ENCODE peak calls at places on chromosomes 4 and X, in eight cellular contexts. L is upper lobe of left lung, R is K562, O is SK-N-SH, Z is stomach, W is sigmoid colon, T is endothelial cell of umbilical vein, N is HL-60. U is an unnamed sample.

GRCh38 chr4:128776794-128777216 is 32.7 kb upstream of the JADE1 start:
- DNase-seq in L (peak; percentile 88), R (no peak), O (no peak), Z (peak; percentile 74), W (peak; percentile 73), T (peak; percentile 70), N (no peak), U (no peak)

GRCh38 chr4:30616943-30617646 is 103.1 kb upstream of the PCDH7 start:
- DNase-seq in L (no peak), R (no peak), O (no peak), Z (no peak), W (no peak), T (no peak), N (no peak), U (no peak)

GRCh38 chrX:65532016-65532415 is 2.6 kb downstream of the LAS1L start:
- DNase-seq in L (no peak), R (no peak), O (no peak), Z (no peak), W (no peak), T (no peak), N (no peak), U (no peak)

GRCh38 chr4:24471623-24472510 is 112.5 kb downstream of the DHX15 start:
- DNase-seq in L (no peak), R (no peak), O (peak; percentile 51), Z (no peak), W (peak; percentile 71), T (no peak), N (no peak), U (no peak)

GRCh38 chr4:84324850-84325249 is 174.2 kb downstream of the NKX6-1 start:
- DNase-seq in L (no peak), R (no peak), O (peak; percentile 34), Z (no peak), W (no peak), T (no peak), N (no peak), U (no peak)

GRCh38 chr4:69832326-69833030 is 27.5 kb downstream of the SULT1E1 start:
- DNase-seq in L (no peak), R (no peak), O (no peak), Z (peak; percentile 58), W (no peak), T (no peak), N (peak; percentile 31), U (no peak)

GRCh38 chr4:49032440-49033161 is 46.5 kb downstream of the CWH43 start:
- DNase-seq in L (no peak), R (peak; percentile 44), O (peak; percentile 27), Z (no peak), W (no peak), T (peak; percentile 19), N (peak; percentile 32), U (no peak)

GRCh38 chr4:126718161-126718560 is 914.6 kb upstream of the INTU start:
- DNase-seq in L (no peak), R (no peak), O (peak; percentile 58), Z (no peak), W (no peak), T (no peak), N (no peak), U (no peak)

GRCh38 chrX:150028692-150029091 is 90.4 kb upstream of the EOLA2 start:
- DNase-seq in L (no peak), R (no peak), O (no peak), Z (no peak), W (no peak), T (no peak), N (no peak), U (no peak)

GRCh38 chr4:28443786-28444412 is 1583.3 kb downstream of the STIM2 start:
- DNase-seq in L (no peak), R (no peak), O (no peak), Z (no peak), W (no peak), T (no peak), N (no peak), U (no peak)

GRCh38 chr4:84965558-84966381 is 720 bp downstream of the WDFY3 start:
- DNase-seq in L (peak; percentile 40), R (peak; percentile 57), O (peak; percentile 90), Z (peak; percentile 40), W (peak; percentile 67), T (peak; percentile 53), N (no peak), U (no peak)

GRCh38 chrX:40663078-40663740 is 15.8 kb upstream of the CXorf38 start:
- DNase-seq in L (no peak), R (no peak), O (no peak), Z (no peak), W (no peak), T (no peak), N (no peak), U (no peak)

GRCh38 chr4:8291036-8291682 is 21.6 kb downstream of the HTRA3 start:
- DNase-seq in L (no peak), R (no peak), O (no peak), Z (no peak), W (peak; percentile 51), T (no peak), N (no peak), U (no peak)
- TF ChIP-seq POLR2AphosphoS5 in L (no peak), R (no peak), O (no peak), Z (no peak), W (no peak), T (no peak), N (no peak), U (no peak)

DNA sequence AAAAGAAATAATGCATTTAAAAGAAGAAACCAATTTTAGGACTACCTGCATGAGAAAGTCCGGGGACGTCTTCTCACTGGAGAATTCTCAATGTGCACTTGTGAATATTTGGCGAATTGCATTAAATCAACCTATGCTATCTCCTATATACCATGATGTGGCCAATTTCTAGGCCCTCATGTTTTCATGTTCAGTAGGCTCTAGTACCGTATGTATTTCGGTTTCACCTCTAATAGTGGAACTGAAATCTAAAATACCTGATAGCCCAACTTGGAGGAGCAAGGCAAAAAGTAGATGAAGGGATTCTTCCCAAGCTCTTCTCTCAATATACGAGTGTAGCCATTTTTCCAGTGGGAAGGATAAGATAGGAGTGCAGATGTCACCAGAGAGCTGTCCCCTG is 11.4 kb upstream of the FGF2 start:
- DNase-seq in L (no peak), R (no peak), O (no peak), Z (no peak), W (no peak), T (no peak), N (no peak), U (no peak)
- TF ChIP-seq POLR2AphosphoS5 in L (no peak), R (no peak), O (no peak), Z (no peak), W (no peak), T (no peak), N (no peak), U (no peak)

DNA sequence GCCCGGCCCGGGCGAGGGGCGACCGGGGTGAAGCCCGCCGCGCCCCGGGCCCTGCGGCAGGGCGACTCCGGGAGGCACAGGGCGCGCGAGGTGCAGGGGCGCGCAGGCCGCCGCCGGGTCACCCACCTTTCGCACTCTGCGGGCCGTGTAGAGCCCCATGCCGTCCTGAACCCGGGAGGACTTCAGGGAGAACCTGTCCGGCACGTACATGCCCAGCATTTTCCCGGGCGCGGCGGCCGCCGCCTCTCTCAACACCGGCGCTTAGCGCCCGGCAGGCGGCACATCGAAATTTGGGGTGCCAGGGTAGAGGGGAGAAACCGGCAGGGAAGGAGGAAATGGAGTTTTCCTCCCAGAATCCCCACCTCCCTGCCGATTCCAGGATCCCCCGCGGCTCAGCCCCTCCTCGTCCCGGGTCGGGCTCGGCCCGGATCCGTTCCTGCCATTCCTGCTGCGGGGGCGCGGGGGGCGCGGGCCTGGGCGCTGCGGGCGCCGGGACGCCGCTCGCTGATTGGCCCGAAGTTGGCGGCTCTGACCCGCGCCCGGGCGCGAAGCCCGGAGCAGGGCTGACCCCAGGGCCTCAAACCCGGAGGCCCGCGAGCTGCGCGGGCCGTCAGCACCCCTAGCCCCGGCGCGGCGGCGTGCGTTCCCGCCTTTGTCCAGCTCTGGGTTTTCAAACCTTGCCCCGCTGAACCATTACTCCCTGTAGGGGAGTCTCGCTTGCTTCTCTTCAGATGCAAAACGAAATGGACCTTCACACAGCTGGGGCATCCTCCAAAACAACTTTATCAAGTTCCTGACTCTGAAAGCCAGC is at the start of gene PRDM5:
- DNase-seq in L (peak; percentile 53), R (no peak), O (peak; percentile 88), Z (peak; percentile 29), W (peak; percentile 76), T (peak; percentile 52), N (peak; percentile 38), U (no peak)
- TF ChIP-seq POLR2AphosphoS5 in L (no peak), R (no peak), O (no peak), Z (no peak), W (no peak), T (peak; percentile 37), N (no peak), U (no peak)

DNA sequence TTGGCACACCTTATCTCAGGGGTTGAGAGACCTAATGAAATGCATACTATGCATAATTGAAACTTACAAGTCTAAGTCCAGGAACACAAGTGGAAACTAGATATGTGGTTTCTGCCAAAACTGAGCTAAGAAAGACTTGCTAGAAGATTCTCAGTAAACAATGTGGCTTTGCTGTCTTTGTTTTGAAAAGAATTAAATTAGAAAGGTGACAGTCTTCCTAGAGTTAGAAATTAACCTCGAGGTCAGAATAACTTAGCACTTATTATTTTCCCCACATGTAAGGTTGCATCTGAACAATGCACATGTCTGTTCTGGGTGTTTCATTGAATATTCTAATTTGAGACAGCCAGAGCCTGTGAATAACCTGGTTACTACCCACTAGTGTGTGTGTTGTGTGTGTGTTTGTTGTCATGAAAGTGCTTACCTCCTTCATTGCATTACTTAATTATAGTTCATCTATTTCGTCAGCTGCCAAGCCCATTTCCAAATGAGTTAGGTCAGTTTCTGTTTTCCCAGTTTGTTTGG is 1.5 kb downstream of the EREG start:
- DNase-seq in L (no peak), R (no peak), O (no peak), Z (no peak), W (no peak), T (no peak), N (no peak), U (no peak)
- TF ChIP-seq POLR2AphosphoS5 in L (peak; percentile 13), R (no peak), O (no peak), Z (no peak), W (no peak), T (no peak), N (no peak), U (no peak)

GRCh38 chr4:8274772-8275241 is 5.3 kb downstream of the HTRA3 start:
- DNase-seq in L (peak; percentile 42), R (no peak), O (peak; percentile 95), Z (peak; percentile 53), W (peak; percentile 98), T (no peak), N (no peak), U (peak; percentile 95)
- TF ChIP-seq POLR2AphosphoS5 in L (no peak), R (no peak), O (no peak), Z (peak; percentile 79), W (peak; percentile 71), T (no peak), N (no peak), U (peak; percentile 38)

DNA sequence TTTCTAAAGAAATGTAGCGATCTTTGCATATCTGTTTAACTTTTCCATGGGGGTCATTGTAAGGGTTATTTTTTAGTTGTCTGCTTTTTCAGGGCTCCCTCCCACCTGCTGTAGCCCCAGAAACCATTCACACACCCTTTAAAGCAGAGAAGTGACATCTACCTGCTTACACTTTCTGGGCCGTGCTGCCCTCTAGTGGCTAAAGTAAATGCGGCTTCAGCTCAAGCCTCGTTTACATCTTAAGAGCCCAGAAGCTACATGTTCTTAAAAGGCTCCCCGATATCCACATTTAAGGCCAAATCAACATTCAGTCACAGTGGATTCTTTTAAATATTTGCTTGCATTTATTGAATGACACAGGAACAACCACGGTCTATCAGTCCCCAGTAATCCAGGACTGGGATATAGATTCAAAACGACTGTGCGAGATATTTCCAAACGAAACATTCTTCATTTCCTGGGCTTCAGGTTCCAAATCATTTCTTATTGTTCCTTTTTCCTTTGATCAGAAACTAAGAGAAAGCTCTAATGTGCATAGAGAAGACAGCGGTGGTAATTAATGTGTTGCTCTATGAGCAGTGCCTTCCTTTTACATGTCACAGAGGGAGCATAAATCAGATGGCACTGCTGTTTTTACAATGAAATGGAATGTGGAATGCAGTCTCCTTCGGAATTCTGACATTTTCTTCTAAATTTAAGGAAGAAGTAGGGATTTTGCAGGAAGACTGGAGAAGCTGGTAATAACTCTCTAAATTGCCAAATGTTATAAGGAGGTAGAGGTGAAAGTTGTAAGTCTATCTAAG is 119.9 kb downstream of the RASGEF1B start:
- DNase-seq in L (peak; percentile 55), R (peak; percentile 37), O (peak; percentile 20), Z (peak; percentile 79), W (peak; percentile 77), T (peak; percentile 60), N (peak; percentile 45), U (no peak)
- TF ChIP-seq POLR2AphosphoS5 in L (no peak), R (no peak), O (no peak), Z (no peak), W (no peak), T (no peak), N (no peak), U (no peak)